ENCODE peak calls at places on chromosomes 13 and 19, in seven cellular contexts. One of them, this sample, is unnamed.

GRCh38 chr13:72726721-72727416 is 560 bp downstream of the MZT1 start:
- DNase-seq in iPS DF 19.7: no peak
- DNase-seq in AG08395: peak
- DNase-seq in retina: no peak
- DNase-seq in GM12891: peak
- DNase-seq in germinal center: peak
- DNase-seq in activated T-cell treated with anti-CD3 and anti-CD28 coated beads for 1 hour: peak
- DNase-seq in this sample: no peak

GRCh38 chr19:18733196-18733647 is 49.7 kb downstream of the CRTC1 start:
- DNase-seq in iPS DF 19.7: no peak
- DNase-seq in AG08395: no peak
- DNase-seq in retina: no peak
- DNase-seq in GM12891: no peak
- DNase-seq in germinal center: no peak
- DNase-seq in activated T-cell treated with anti-CD3 and anti-CD28 coated beads for 1 hour: no peak
- DNase-seq in this sample: no peak

GRCh38 chr19:55549500-55550320 is 4.4 kb upstream of the SBK3 start:
- DNase-seq in iPS DF 19.7: peak
- DNase-seq in AG08395: peak
- DNase-seq in retina: peak
- DNase-seq in GM12891: no peak
- DNase-seq in germinal center: no peak
- DNase-seq in activated T-cell treated with anti-CD3 and anti-CD28 coated beads for 1 hour: no peak
- DNase-seq in this sample: no peak

GRCh38 chr13:27922974-27923612 is 3.3 kb downstream of the PDX1 start:
- DNase-seq in iPS DF 19.7: no peak
- DNase-seq in AG08395: no peak
- DNase-seq in retina: peak
- DNase-seq in GM12891: no peak
- DNase-seq in germinal center: no peak
- DNase-seq in activated T-cell treated with anti-CD3 and anti-CD28 coated beads for 1 hour: no peak
- DNase-seq in this sample: no peak

GRCh38 chr13:98681017-98681416 is 71.5 kb downstream of the SLC15A1 start:
- DNase-seq in iPS DF 19.7: no peak
- DNase-seq in AG08395: no peak
- DNase-seq in retina: no peak
- DNase-seq in GM12891: no peak
- DNase-seq in germinal center: no peak
- DNase-seq in activated T-cell treated with anti-CD3 and anti-CD28 coated beads for 1 hour: no peak
- DNase-seq in this sample: no peak

GRCh38 chr13:52029569-52029968 is 5.1 kb downstream of the UTP14C start:
- DNase-seq in iPS DF 19.7: no peak
- DNase-seq in AG08395: no peak
- DNase-seq in retina: no peak
- DNase-seq in GM12891: no peak
- DNase-seq in germinal center: no peak
- DNase-seq in activated T-cell treated with anti-CD3 and anti-CD28 coated beads for 1 hour: no peak
- DNase-seq in this sample: no peak

GRCh38 chr13:76672422-76672821 is 213.8 kb downstream of the KCTD12 start:
- DNase-seq in iPS DF 19.7: no peak
- DNase-seq in AG08395: peak
- DNase-seq in retina: no peak
- DNase-seq in GM12891: no peak
- DNase-seq in germinal center: no peak
- DNase-seq in activated T-cell treated with anti-CD3 and anti-CD28 coated beads for 1 hour: no peak
- DNase-seq in this sample: no peak

GRCh38 chr13:102978168-102978567 is 88.0 kb downstream of the SLC10A2 start:
- DNase-seq in iPS DF 19.7: no peak
- DNase-seq in AG08395: peak
- DNase-seq in retina: no peak
- DNase-seq in GM12891: no peak
- DNase-seq in germinal center: no peak
- DNase-seq in activated T-cell treated with anti-CD3 and anti-CD28 coated beads for 1 hour: no peak
- DNase-seq in this sample: no peak

GRCh38 chr13:96191367-96191766 is 101.5 kb downstream of the HS6ST3 start:
- DNase-seq in iPS DF 19.7: no peak
- DNase-seq in AG08395: no peak
- DNase-seq in retina: no peak
- DNase-seq in GM12891: no peak
- DNase-seq in germinal center: no peak
- DNase-seq in activated T-cell treated with anti-CD3 and anti-CD28 coated beads for 1 hour: no peak
- DNase-seq in this sample: no peak

GRCh38 chr13:37168922-37169321 is 63.5 kb upstream of the CSNK1A1L start:
- DNase-seq in iPS DF 19.7: no peak
- DNase-seq in AG08395: no peak
- DNase-seq in retina: no peak
- DNase-seq in GM12891: no peak
- DNase-seq in germinal center: no peak
- DNase-seq in activated T-cell treated with anti-CD3 and anti-CD28 coated beads for 1 hour: no peak
- DNase-seq in this sample: no peak

GRCh38 chr13:99558570-99559180 is 57.4 kb downstream of the TM9SF2 start:
- DNase-seq in iPS DF 19.7: no peak
- DNase-seq in AG08395: no peak
- DNase-seq in retina: no peak
- DNase-seq in GM12891: no peak
- DNase-seq in germinal center: no peak
- DNase-seq in activated T-cell treated with anti-CD3 and anti-CD28 coated beads for 1 hour: no peak
- DNase-seq in this sample: no peak

GRCh38 chr13:28047784-28048388 is 52.5 kb downstream of the FLT3 start:
- DNase-seq in iPS DF 19.7: no peak
- DNase-seq in AG08395: peak
- DNase-seq in retina: no peak
- DNase-seq in GM12891: no peak
- DNase-seq in germinal center: peak
- DNase-seq in activated T-cell treated with anti-CD3 and anti-CD28 coated beads for 1 hour: no peak
- DNase-seq in this sample: no peak

GRCh38 chr13:112133489-112134149 is 66.7 kb downstream of the SOX1 start:
- DNase-seq in iPS DF 19.7: no peak
- DNase-seq in AG08395: no peak
- DNase-seq in retina: no peak
- DNase-seq in GM12891: no peak
- DNase-seq in germinal center: no peak
- DNase-seq in activated T-cell treated with anti-CD3 and anti-CD28 coated beads for 1 hour: no peak
- DNase-seq in this sample: no peak

GRCh38 chr13:28505543-28506135 is 10.7 kb upstream of the FLT1 start:
- DNase-seq in iPS DF 19.7: no peak
- DNase-seq in AG08395: no peak
- DNase-seq in retina: no peak
- DNase-seq in GM12891: no peak
- DNase-seq in germinal center: no peak
- DNase-seq in activated T-cell treated with anti-CD3 and anti-CD28 coated beads for 1 hour: no peak
- DNase-seq in this sample: no peak

GRCh38 chr19:19115954-19116353 is 22.3 kb downstream of the TMEM161A start:
- DNase-seq in iPS DF 19.7: no peak
- DNase-seq in AG08395: peak
- DNase-seq in retina: no peak
- DNase-seq in GM12891: no peak
- DNase-seq in germinal center: peak
- DNase-seq in activated T-cell treated with anti-CD3 and anti-CD28 coated beads for 1 hour: peak
- DNase-seq in this sample: peak